ENCODE peak calls at places on chromosome 7, in eight cellular contexts. V, R, J, O, Z, X, P and E are unnamed samples.

GRCh38 chr7:43112941-43113621 is 634 bp downstream of the HECW1 start:
- DNase-seq in Z (no peak), X (peak; percentile 13), V (no peak), R (peak; percentile 68), P (peak; percentile 57), J (peak; percentile 64), O (no peak), E (peak; percentile 85)

GRCh38 chr7:12210179-12211053 is 678 bp upstream of the TMEM106B start:
- DNase-seq in V (peak; percentile 65), Z (no peak), P (peak; percentile 41), R (no peak), J (no peak), O (peak; percentile 8), X (peak; percentile 38), E (no peak)

GRCh38 chr7:77866791-77867190 is 68.2 kb downstream of the PHTF2 start:
- DNase-seq in Z (no peak), J (no peak), R (no peak), O (no peak), X (no peak), V (no peak), P (peak; percentile 57), E (no peak)

GRCh38 chr7:39535064-39535463 is 31.1 kb upstream of the YAE1 start:
- DNase-seq in V (no peak), P (no peak), Z (no peak), O (no peak), X (no peak), R (no peak), J (no peak), E (no peak)

GRCh38 chr7:12674861-12675260 is 12.6 kb upstream of the ARL4A start:
- DNase-seq in V (peak; percentile 48), P (no peak), J (no peak), O (no peak), X (peak; percentile 60), R (no peak), Z (no peak), E (peak; percentile 36)

GRCh38 chr7:30171753-30172447 is 37.1 kb downstream of the MTURN start:
- DNase-seq in J (no peak), X (no peak), Z (no peak), V (no peak), P (peak; percentile 23), R (no peak), O (no peak), E (peak; percentile 34)

GRCh38 chr7:141013345-141013715 is 1.4 kb downstream of the MRPS33 start:
- DNase-seq in V (no peak), O (no peak), Z (no peak), J (no peak), P (no peak), R (no peak), X (no peak), E (no peak)

GRCh38 chr7:94395141-94396041 is 696 bp downstream of the COL1A2 start:
- DNase-seq in Z (peak; percentile 48), R (peak; percentile 75), J (peak; percentile 88), P (peak; percentile 70), O (no peak), V (peak; percentile 66), X (peak; percentile 78), E (no peak)

GRCh38 chr7:67604461-67605386 is 608.1 kb downstream of the TYW1 start:
- DNase-seq in X (no peak), Z (no peak), V (no peak), R (no peak), P (no peak), O (no peak), J (no peak), E (no peak)

GRCh38 chr7:139777304-139777890 is 401 bp downstream of the HIPK2 start:
- DNase-seq in X (no peak), J (peak; percentile 67), P (no peak), R (peak; percentile 69), Z (peak; percentile 45), V (peak; percentile 47), O (no peak), E (peak; percentile 92)

GRCh38 chr7:5661941-5662340 is 119.5 kb downstream of the RNF216 start:
- DNase-seq in J (no peak), Z (no peak), V (no peak), P (no peak), X (no peak), R (no peak), O (no peak), E (no peak)

GRCh38 chr7:7923818-7924217 is 44.8 kb upstream of the GLCCI1 start:
- DNase-seq in V (no peak), O (no peak), Z (no peak), J (no peak), X (no peak), R (no peak), P (no peak), E (no peak)

GRCh38 chr7:80637911-80638765 is at the start of gene CD36:
- DNase-seq in O (no peak), V (no peak), Z (peak; percentile 58), X (no peak), P (no peak), J (no peak), R (no peak), E (no peak)

GRCh38 chr7:129831424-129832058 is 121.2 kb downstream of the UBE2H start:
- DNase-seq in J (no peak), Z (no peak), P (peak; percentile 97), V (peak; percentile 45), R (peak; percentile 62), O (no peak), X (no peak), E (no peak)

GRCh38 chr7:46633200-46633599 is 712.1 kb upstream of the IGFBP3 start:
- DNase-seq in J (no peak), Z (no peak), V (no peak), X (no peak), R (no peak), P (no peak), O (no peak), E (no peak)

GRCh38 chr7:149261321-149261828 is 621 bp upstream of the ZNF783 start:
- DNase-seq in V (no peak), P (peak; percentile 69), O (no peak), J (no peak), R (no peak), Z (no peak), X (peak; percentile 40), E (no peak)

GRCh38 chr7:68440870-68441269 is 1157.4 kb upstream of the AUTS2 start:
- DNase-seq in V (no peak), O (no peak), R (no peak), X (no peak), J (no peak), P (no peak), Z (no peak), E (no peak)

GRCh38 chr7:40147371-40148246 is 12.8 kb downstream of the SUGCT start:
- DNase-seq in R (no peak), O (no peak), Z (no peak), P (peak; percentile 63), J (no peak), X (no peak), V (no peak), E (no peak)

GRCh38 chr7:24972991-24973390 is 7.0 kb downstream of the OSBPL3 start:
- DNase-seq in Z (no peak), X (no peak), P (peak; percentile 71), V (no peak), J (no peak), O (no peak), R (no peak), E (no peak)
- H3K9me3 ChIP-seq in Z (no peaks in the 10 kb centered on the region), X (no peaks in the 10 kb centered on the region), P (no peaks in the 10 kb centered on the region), V (no peaks in the 10 kb centered on the region), J (no peaks in the 10 kb centered on the region), O (no peaks in the 10 kb centered on the region), R (no peaks in the 10 kb centered on the region), E (no peaks in the 10 kb centered on the region)

GRCh38 chr7:64433590-64433989 is 119.8 kb downstream of the ZNF736 start:
- DNase-seq in O (no peak), J (no peak), V (no peak), P (no peak), X (no peak), Z (no peak), R (no peak), E (peak; percentile 30)

GRCh38 chr7:64429232-64429631 is 115.5 kb downstream of the ZNF736 start:
- DNase-seq in O (no peak), J (no peak), X (no peak), P (no peak), R (no peak), Z (no peak), V (no peak), E (no peak)

GRCh38 chr7:64431838-64432237 is 118.1 kb downstream of the ZNF736 start:
- DNase-seq in J (no peak), X (no peak), V (no peak), Z (no peak), O (no peak), P (no peak), R (no peak), E (no peak)
- H3K9me3 ChIP-seq in J (no peaks in the 10 kb centered on the region), X (no peaks in the 10 kb centered on the region), V (no peaks in the 10 kb centered on the region), Z (no peaks in the 10 kb centered on the region), O (no peaks in the 10 kb centered on the region), P (peaks cover 4% of the 10 kb centered on the region), R (no peaks in the 10 kb centered on the region), E (peaks cover 19% of the 10 kb centered on the region)

DNA sequence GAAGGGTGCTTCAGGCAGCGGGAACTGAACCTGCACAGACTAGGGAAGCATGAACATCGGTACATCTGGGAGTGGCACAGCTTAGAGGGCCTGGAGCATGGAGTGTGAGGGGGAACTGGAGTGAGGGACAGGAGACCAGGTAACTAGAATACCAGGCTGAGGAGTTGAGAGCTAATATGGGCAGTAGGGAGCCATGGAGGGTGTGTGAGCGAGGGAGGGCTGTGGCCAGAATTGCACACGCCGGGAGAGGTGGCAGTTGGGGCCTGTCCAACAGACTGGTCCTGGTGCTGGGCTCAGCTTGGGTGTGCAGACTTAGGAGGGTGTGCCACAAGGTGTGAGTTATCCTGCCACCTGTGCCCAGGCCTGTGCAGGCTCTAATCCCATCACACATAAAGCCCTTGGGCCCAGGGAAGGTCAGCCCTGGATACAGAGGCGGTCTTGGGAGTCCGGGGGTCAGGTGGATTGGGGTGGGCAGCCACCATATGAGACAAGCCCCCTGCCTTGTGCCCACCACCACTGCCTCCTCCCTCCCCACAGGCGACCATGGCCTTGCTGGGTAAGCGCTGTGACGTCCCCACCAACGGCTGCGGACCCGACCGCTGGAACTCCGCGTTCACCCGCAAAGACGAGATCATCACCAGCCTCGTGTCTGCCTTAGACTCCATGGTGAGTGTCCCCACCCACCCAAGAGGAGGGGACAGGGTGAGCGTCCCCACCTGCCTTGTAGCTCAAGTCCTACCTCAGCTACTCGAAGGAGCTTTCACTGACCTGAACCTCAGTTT is 54.0 kb downstream of the GTF2IRD1 start:
- DNase-seq in X (no peak), V (no peak), O (no peak), P (no peak), Z (no peak), J (no peak), R (no peak), E (peak; percentile 68)
- H3K9me3 ChIP-seq in X (no peaks in the 10 kb centered on the region), V (no peaks in the 10 kb centered on the region), O (no peaks in the 10 kb centered on the region), P (no peaks in the 10 kb centered on the region), Z (no peaks in the 10 kb centered on the region), J (no peaks in the 10 kb centered on the region), R (no peaks in the 10 kb centered on the region), E (no peaks in the 10 kb centered on the region)

DNA sequence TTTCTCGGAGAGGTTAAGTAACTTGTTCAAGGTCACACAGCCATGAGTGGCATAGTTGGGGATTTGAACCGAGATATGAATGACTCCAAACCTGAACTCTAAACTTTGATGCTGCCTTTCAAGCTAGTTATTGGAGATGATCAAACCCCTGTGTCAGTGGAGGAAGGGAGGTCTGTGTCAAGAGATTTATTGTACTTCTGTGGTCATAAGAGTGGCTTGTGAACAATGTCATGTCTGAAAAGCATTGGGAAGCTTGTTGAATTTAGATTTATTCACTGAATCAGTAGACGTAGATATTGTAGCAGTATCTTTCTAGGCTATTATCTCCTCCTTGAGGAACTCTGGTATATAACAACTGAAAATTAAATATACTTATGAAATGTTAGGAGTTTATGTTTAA is 27.3 kb downstream of the SNX10 start:
- DNase-seq in P (no peak), J (no peak), R (no peak), Z (no peak), O (no peak), V (no peak), X (no peak), E (no peak)
- H3K9me3 ChIP-seq in P (no peaks in the 10 kb centered on the region), J (no peaks in the 10 kb centered on the region), R (no peaks in the 10 kb centered on the region), Z (no peaks in the 10 kb centered on the region), O (no peaks in the 10 kb centered on the region), V (no peaks in the 10 kb centered on the region), X (no peaks in the 10 kb centered on the region), E (no peaks in the 10 kb centered on the region)